ENCODE peak calls at places on chromosomes 16 and 17, in eight cellular contexts. One of them, this sample, is unnamed.

GRCh38 chr17:3526491-3526890 is 31.1 kb downstream of the TRPV3 start:
- DNase-seq in adrenal gland: no peak
- DNase-seq in aorta: no peak
- DNase-seq in effector memory CD4-positive, alpha-beta T cell: no peak
- DNase-seq in stomach: no peak
- DNase-seq in ovary: no peak
- DNase-seq in OCI-LY7: no peak
- DNase-seq in lower lobe of right lung: no peak
- DNase-seq in this sample: no peak

GRCh38 chr17:79822583-79823124 is 16.6 kb downstream of the CBX4 start:
- DNase-seq in adrenal gland: no peak
- DNase-seq in aorta: no peak
- DNase-seq in effector memory CD4-positive, alpha-beta T cell: no peak
- DNase-seq in stomach: no peak
- DNase-seq in ovary: no peak
- DNase-seq in OCI-LY7: no peak
- DNase-seq in lower lobe of right lung: no peak
- DNase-seq in this sample: no peak

GRCh38 chr17:76716146-76716833 is 5.5 kb upstream of the MXRA7 start:
- DNase-seq in adrenal gland: peak; percentile 69
- DNase-seq in aorta: no peak
- DNase-seq in effector memory CD4-positive, alpha-beta T cell: peak; percentile 55
- DNase-seq in stomach: peak; percentile 48
- DNase-seq in ovary: no peak
- DNase-seq in OCI-LY7: no peak
- DNase-seq in lower lobe of right lung: peak; percentile 73
- DNase-seq in this sample: no peak

GRCh38 chr17:74799097-74799496 is 23.0 kb upstream of the NAT9 start:
- DNase-seq in adrenal gland: no peak
- DNase-seq in aorta: no peak
- DNase-seq in effector memory CD4-positive, alpha-beta T cell: no peak
- DNase-seq in stomach: no peak
- DNase-seq in ovary: no peak
- DNase-seq in OCI-LY7: no peak
- DNase-seq in lower lobe of right lung: no peak
- DNase-seq in this sample: no peak

GRCh38 chr16:56334761-56335160 is 90.6 kb downstream of the AMFR start:
- DNase-seq in adrenal gland: no peak
- DNase-seq in aorta: no peak
- DNase-seq in effector memory CD4-positive, alpha-beta T cell: no peak
- DNase-seq in stomach: no peak
- DNase-seq in ovary: no peak
- DNase-seq in OCI-LY7: no peak
- DNase-seq in lower lobe of right lung: no peak
- DNase-seq in this sample: no peak

GRCh38 chr17:43982171-43982570 is 22.3 kb upstream of the NAGS start:
- DNase-seq in adrenal gland: no peak
- DNase-seq in aorta: no peak
- DNase-seq in effector memory CD4-positive, alpha-beta T cell: no peak
- DNase-seq in stomach: no peak
- DNase-seq in ovary: no peak
- DNase-seq in OCI-LY7: no peak
- DNase-seq in lower lobe of right lung: no peak
- DNase-seq in this sample: no peak

GRCh38 chr17:47742319-47743181 is 9.5 kb downstream of the TBX21 start:
- DNase-seq in adrenal gland: no peak
- DNase-seq in aorta: no peak
- DNase-seq in effector memory CD4-positive, alpha-beta T cell: no peak
- DNase-seq in stomach: no peak
- DNase-seq in ovary: peak; percentile 28
- DNase-seq in OCI-LY7: peak; percentile 61
- DNase-seq in lower lobe of right lung: no peak
- DNase-seq in this sample: no peak

GRCh38 chr16:48816393-48816792 is 206.4 kb upstream of the N4BP1 start:
- DNase-seq in adrenal gland: no peak
- DNase-seq in aorta: no peak
- DNase-seq in effector memory CD4-positive, alpha-beta T cell: no peak
- DNase-seq in stomach: no peak
- DNase-seq in ovary: no peak
- DNase-seq in OCI-LY7: no peak
- DNase-seq in lower lobe of right lung: no peak
- DNase-seq in this sample: no peak

GRCh38 chr16:4682616-4683254 is 10.6 kb upstream of the NUDT16L1 start:
- DNase-seq in adrenal gland: peak; percentile 81
- DNase-seq in aorta: no peak
- DNase-seq in effector memory CD4-positive, alpha-beta T cell: no peak
- DNase-seq in stomach: peak; percentile 79
- DNase-seq in ovary: peak; percentile 60
- DNase-seq in OCI-LY7: no peak
- DNase-seq in lower lobe of right lung: peak; percentile 76
- DNase-seq in this sample: no peak

GRCh38 chr16:86298166-86299131 is 211.9 kb upstream of the FOXF1 start:
- DNase-seq in adrenal gland: no peak
- DNase-seq in aorta: no peak
- DNase-seq in effector memory CD4-positive, alpha-beta T cell: no peak
- DNase-seq in stomach: no peak
- DNase-seq in ovary: no peak
- DNase-seq in OCI-LY7: no peak
- DNase-seq in lower lobe of right lung: no peak
- DNase-seq in this sample: no peak

GRCh38 chr17:45320931-45321461 is 4.2 kb upstream of the MAP3K14 start:
- DNase-seq in adrenal gland: peak; percentile 71
- DNase-seq in aorta: no peak
- DNase-seq in effector memory CD4-positive, alpha-beta T cell: no peak
- DNase-seq in stomach: no peak
- DNase-seq in ovary: no peak
- DNase-seq in OCI-LY7: no peak
- DNase-seq in lower lobe of right lung: peak; percentile 17
- DNase-seq in this sample: peak; percentile 67

GRCh38 chr16:85820604-85821372 is 21.3 kb downstream of the COX4I1 start:
- DNase-seq in adrenal gland: no peak
- DNase-seq in aorta: peak; percentile 37
- DNase-seq in effector memory CD4-positive, alpha-beta T cell: no peak
- DNase-seq in stomach: no peak
- DNase-seq in ovary: no peak
- DNase-seq in OCI-LY7: no peak
- DNase-seq in lower lobe of right lung: peak; percentile 14
- DNase-seq in this sample: no peak

GRCh38 chr17:20291076-20291475 is 176.3 kb downstream of the LGALS9B start:
- DNase-seq in adrenal gland: no peak
- DNase-seq in aorta: no peak
- DNase-seq in effector memory CD4-positive, alpha-beta T cell: no peak
- DNase-seq in stomach: no peak
- DNase-seq in ovary: no peak
- DNase-seq in OCI-LY7: no peak
- DNase-seq in lower lobe of right lung: no peak
- DNase-seq in this sample: no peak

GRCh38 chr17:45757431-45758218 is 26.5 kb upstream of the CRHR1 start:
- DNase-seq in adrenal gland: no peak
- DNase-seq in aorta: peak; percentile 62
- DNase-seq in effector memory CD4-positive, alpha-beta T cell: no peak
- DNase-seq in stomach: no peak
- DNase-seq in ovary: no peak
- DNase-seq in OCI-LY7: no peak
- DNase-seq in lower lobe of right lung: no peak
- DNase-seq in this sample: no peak

GRCh38 chr16:73365010-73365409 is 317.1 kb upstream of the ZFHX3 start:
- DNase-seq in adrenal gland: peak; percentile 80
- DNase-seq in aorta: no peak
- DNase-seq in effector memory CD4-positive, alpha-beta T cell: no peak
- DNase-seq in stomach: peak; percentile 52
- DNase-seq in ovary: peak; percentile 21
- DNase-seq in OCI-LY7: no peak
- DNase-seq in lower lobe of right lung: no peak
- DNase-seq in this sample: no peak

GRCh38 chr16:11159189-11159588 is 96.8 kb downstream of the SOCS1 start:
- DNase-seq in adrenal gland: no peak
- DNase-seq in aorta: peak; percentile 30
- DNase-seq in effector memory CD4-positive, alpha-beta T cell: no peak
- DNase-seq in stomach: no peak
- DNase-seq in ovary: no peak
- DNase-seq in OCI-LY7: no peak
- DNase-seq in lower lobe of right lung: no peak
- DNase-seq in this sample: no peak

GRCh38 chr17:21240375-21241055 is 12.7 kb downstream of the NATD1 start:
- DNase-seq in adrenal gland: no peak
- DNase-seq in aorta: no peak
- DNase-seq in effector memory CD4-positive, alpha-beta T cell: no peak
- DNase-seq in stomach: no peak
- DNase-seq in ovary: no peak
- DNase-seq in OCI-LY7: no peak
- DNase-seq in lower lobe of right lung: no peak
- DNase-seq in this sample: no peak

GRCh38 chr17:82528484-82529265 is 9.1 kb downstream of the FOXK2 start:
- DNase-seq in adrenal gland: peak; percentile 95
- DNase-seq in aorta: no peak
- DNase-seq in effector memory CD4-positive, alpha-beta T cell: no peak
- DNase-seq in stomach: peak; percentile 33
- DNase-seq in ovary: no peak
- DNase-seq in OCI-LY7: peak; percentile 55
- DNase-seq in lower lobe of right lung: peak; percentile 61
- DNase-seq in this sample: peak; percentile 58

GRCh38 chr17:19744922-19745757 is 3.0 kb downstream of the ALDH3A1 start:
- DNase-seq in adrenal gland: peak; percentile 96
- DNase-seq in aorta: peak; percentile 98
- DNase-seq in effector memory CD4-positive, alpha-beta T cell: peak; percentile 67
- DNase-seq in stomach: peak; percentile 96
- DNase-seq in ovary: peak; percentile 95
- DNase-seq in OCI-LY7: peak; percentile 73
- DNase-seq in lower lobe of right lung: peak; percentile 94
- DNase-seq in this sample: peak; percentile 97

GRCh38 chr17:48427598-48427997 is 2.4 kb downstream of the SKAP1 start:
- DNase-seq in adrenal gland: no peak
- DNase-seq in aorta: no peak
- DNase-seq in effector memory CD4-positive, alpha-beta T cell: peak; percentile 44
- DNase-seq in stomach: no peak
- DNase-seq in ovary: no peak
- DNase-seq in OCI-LY7: peak; percentile 76
- DNase-seq in lower lobe of right lung: no peak
- DNase-seq in this sample: no peak

GRCh38 chr17:39306509-39307212 is 80.9 kb upstream of the STAC2 start:
- DNase-seq in adrenal gland: no peak
- DNase-seq in aorta: no peak
- DNase-seq in effector memory CD4-positive, alpha-beta T cell: no peak
- DNase-seq in stomach: no peak
- DNase-seq in ovary: no peak
- DNase-seq in OCI-LY7: peak; percentile 48
- DNase-seq in lower lobe of right lung: no peak
- DNase-seq in this sample: no peak

GRCh38 chr17:2542456-2542855 is 30.8 kb upstream of the METTL16 start:
- DNase-seq in adrenal gland: peak; percentile 72
- DNase-seq in aorta: no peak
- DNase-seq in effector memory CD4-positive, alpha-beta T cell: no peak
- DNase-seq in stomach: no peak
- DNase-seq in ovary: no peak
- DNase-seq in OCI-LY7: peak; percentile 26
- DNase-seq in lower lobe of right lung: no peak
- DNase-seq in this sample: no peak

GRCh38 chr16:75250089-75250808 is 1.2 kb downstream of the BCAR1 start:
- DNase-seq in adrenal gland: peak; percentile 55
- DNase-seq in aorta: no peak
- DNase-seq in effector memory CD4-positive, alpha-beta T cell: no peak
- DNase-seq in stomach: peak; percentile 90
- DNase-seq in ovary: peak; percentile 52
- DNase-seq in OCI-LY7: no peak
- DNase-seq in lower lobe of right lung: no peak
- DNase-seq in this sample: peak; percentile 87

GRCh38 chr16:49493836-49494235 is 120.2 kb downstream of the C16orf78 start:
- DNase-seq in adrenal gland: no peak
- DNase-seq in aorta: no peak
- DNase-seq in effector memory CD4-positive, alpha-beta T cell: no peak
- DNase-seq in stomach: no peak
- DNase-seq in ovary: no peak
- DNase-seq in OCI-LY7: no peak
- DNase-seq in lower lobe of right lung: peak; percentile 17
- DNase-seq in this sample: no peak

DNA sequence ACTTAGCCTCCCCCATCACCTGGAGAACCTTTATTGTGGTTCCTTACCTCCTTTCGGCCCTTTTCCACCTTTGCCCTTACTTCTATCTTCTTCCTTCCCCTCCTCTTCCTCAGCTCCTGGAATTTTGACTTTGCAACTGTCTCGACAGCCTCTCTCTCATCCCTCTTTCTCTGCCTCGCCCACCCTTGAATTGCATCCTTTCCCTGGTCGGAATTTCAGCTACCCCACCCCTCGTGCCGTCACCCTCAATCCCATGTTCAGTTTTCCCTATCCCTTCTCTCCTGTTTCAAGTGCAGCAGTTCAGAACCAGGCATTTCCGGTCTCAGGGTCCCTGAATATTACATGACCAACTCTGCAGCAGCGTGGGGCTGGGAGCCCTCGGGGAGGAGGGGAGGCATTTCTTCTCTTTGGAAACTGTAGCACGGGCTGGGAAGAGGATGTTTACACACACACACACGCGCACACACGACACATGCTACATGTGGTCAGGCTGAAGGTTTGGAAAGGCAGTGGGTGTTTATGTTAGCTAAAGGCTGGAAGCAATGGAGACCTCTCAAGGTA is 881 bp downstream of the MINK1 start:
- DNase-seq in adrenal gland: peak; percentile 40
- DNase-seq in aorta: no peak
- DNase-seq in effector memory CD4-positive, alpha-beta T cell: no peak
- DNase-seq in stomach: no peak
- DNase-seq in ovary: peak; percentile 47
- DNase-seq in OCI-LY7: peak; percentile 26
- DNase-seq in lower lobe of right lung: peak; percentile 61
- DNase-seq in this sample: peak; percentile 60
- H3K4me1 ChIP-seq in adrenal gland: peaks cover 40% of the 10 kb centered on the region
- H3K4me1 ChIP-seq in aorta: no peaks in the 10 kb centered on the region
- H3K4me1 ChIP-seq in effector memory CD4-positive, alpha-beta T cell: peaks cover 27% of the 10 kb centered on the region
- H3K4me1 ChIP-seq in stomach: peaks cover 54% of the 10 kb centered on the region
- H3K4me1 ChIP-seq in ovary: peaks cover 16% of the 10 kb centered on the region
- H3K4me1 ChIP-seq in OCI-LY7: peaks cover 23% of the 10 kb centered on the region
- H3K4me1 ChIP-seq in lower lobe of right lung: peaks cover 45% of the 10 kb centered on the region
- H3K4me1 ChIP-seq in this sample: peaks cover 15% of the 10 kb centered on the region

GRCh38 chr17:63772801-63773271 is 561 bp downstream of the CCDC47 start:
- DNase-seq in adrenal gland: peak; percentile 14
- DNase-seq in aorta: no peak
- DNase-seq in effector memory CD4-positive, alpha-beta T cell: no peak
- DNase-seq in stomach: no peak
- DNase-seq in ovary: no peak
- DNase-seq in OCI-LY7: peak; percentile 30
- DNase-seq in lower lobe of right lung: no peak
- DNase-seq in this sample: peak; percentile 23
- H3K4me1 ChIP-seq in adrenal gland: peaks cover 34% of the 10 kb centered on the region
- H3K4me1 ChIP-seq in aorta: no peaks in the 10 kb centered on the region
- H3K4me1 ChIP-seq in effector memory CD4-positive, alpha-beta T cell: peaks cover 32% of the 10 kb centered on the region
- H3K4me1 ChIP-seq in stomach: peaks cover 81% of the 10 kb centered on the region
- H3K4me1 ChIP-seq in ovary: peaks cover 3% of the 10 kb centered on the region
- H3K4me1 ChIP-seq in OCI-LY7: peaks cover 31% of the 10 kb centered on the region
- H3K4me1 ChIP-seq in lower lobe of right lung: peaks cover 59% of the 10 kb centered on the region
- H3K4me1 ChIP-seq in this sample: peaks cover 8% of the 10 kb centered on the region

GRCh38 chr17:64626827-64627226 is 35.3 kb downstream of the SMURF2 start:
- DNase-seq in adrenal gland: no peak
- DNase-seq in aorta: no peak
- DNase-seq in effector memory CD4-positive, alpha-beta T cell: no peak
- DNase-seq in stomach: no peak
- DNase-seq in ovary: no peak
- DNase-seq in OCI-LY7: no peak
- DNase-seq in lower lobe of right lung: no peak
- DNase-seq in this sample: no peak
- H3K4me1 ChIP-seq in adrenal gland: peaks cover 12% of the 10 kb centered on the region
- H3K4me1 ChIP-seq in aorta: no peaks in the 10 kb centered on the region
- H3K4me1 ChIP-seq in effector memory CD4-positive, alpha-beta T cell: peaks cover 9% of the 10 kb centered on the region
- H3K4me1 ChIP-seq in stomach: peaks cover 83% of the 10 kb centered on the region
- H3K4me1 ChIP-seq in ovary: peaks cover 6% of the 10 kb centered on the region
- H3K4me1 ChIP-seq in OCI-LY7: no peaks in the 10 kb centered on the region
- H3K4me1 ChIP-seq in lower lobe of right lung: peaks cover 65% of the 10 kb centered on the region
- H3K4me1 ChIP-seq in this sample: no peaks in the 10 kb centered on the region

GRCh38 chr16:20409398-20410152 is at the start of gene ACSM5:
- DNase-seq in adrenal gland: peak; percentile 75
- DNase-seq in aorta: no peak
- DNase-seq in effector memory CD4-positive, alpha-beta T cell: no peak
- DNase-seq in stomach: peak; percentile 75
- DNase-seq in ovary: no peak
- DNase-seq in OCI-LY7: no peak
- DNase-seq in lower lobe of right lung: no peak
- DNase-seq in this sample: no peak
- H3K4me1 ChIP-seq in adrenal gland: no peaks in the 10 kb centered on the region
- H3K4me1 ChIP-seq in aorta: no peaks in the 10 kb centered on the region
- H3K4me1 ChIP-seq in effector memory CD4-positive, alpha-beta T cell: no peaks in the 10 kb centered on the region
- H3K4me1 ChIP-seq in stomach: peaks cover 3% of the 10 kb centered on the region
- H3K4me1 ChIP-seq in ovary: peaks cover 2% of the 10 kb centered on the region
- H3K4me1 ChIP-seq in OCI-LY7: no peaks in the 10 kb centered on the region
- H3K4me1 ChIP-seq in lower lobe of right lung: no peaks in the 10 kb centered on the region
- H3K4me1 ChIP-seq in this sample: no peaks in the 10 kb centered on the region

This sample was measured in colonic mucosa.